ENCODE peak calls at places on chromosomes 12 and 14, in seven cellular contexts. Q, T, B, W, N, A and V are unnamed samples.

GRCh38 chr14:104975481-104976197 is 2.5 kb downstream of the AHNAK2 start:
- DNase-seq in B (no peak), A (no peak), W (peak), Q (no peak), T (no peak), N (no peak), V (peak)

GRCh38 chr12:124308741-124309140 is 13.8 kb downstream of the RFLNA start:
- DNase-seq in N (no peak), B (no peak), A (no peak), W (no peak), Q (no peak), T (no peak), V (no peak)

GRCh38 chr12:4293299-4293941 is 19.9 kb downstream of the CCND2 start:
- DNase-seq in B (no peak), N (no peak), Q (no peak), W (peak), A (no peak), T (no peak), V (no peak)

GRCh38 chr12:6146509-6146908 is 22.0 kb upstream of the VWF start:
- DNase-seq in B (no peak), W (no peak), T (no peak), A (no peak), Q (no peak), N (no peak), V (no peak)

GRCh38 chr12:20624718-20625117 is 70.4 kb upstream of the SLCO1C1 start:
- DNase-seq in Q (no peak), A (no peak), W (no peak), N (no peak), B (peak), T (peak), V (peak)

GRCh38 chr14:92646952-92647461 is 101.4 kb downstream of the LGMN start:
- DNase-seq in A (no peak), Q (no peak), B (peak), W (no peak), T (peak), N (no peak), V (no peak)

GRCh38 chr14:105028251-105028927 is 7.5 kb upstream of the CDCA4 start:
- DNase-seq in B (no peak), W (no peak), N (no peak), A (no peak), Q (no peak), T (no peak), V (no peak)

GRCh38 chr12:5478081-5478706 is 46.3 kb downstream of the NTF3 start:
- DNase-seq in B (no peak), Q (no peak), W (no peak), A (no peak), T (no peak), N (no peak), V (no peak)

GRCh38 chr14:100486025-100486828 is 101.0 kb downstream of the BEGAIN start:
- DNase-seq in W (peak), B (peak), A (no peak), T (peak), Q (peak), N (peak), V (peak)

GRCh38 chr12:116222358-116222757 is 55.1 kb downstream of the MED13L start:
- DNase-seq in B (peak), W (peak), N (no peak), Q (peak), T (peak), A (peak), V (no peak)

GRCh38 chr14:20035449-20035848 is 389 bp downstream of the OR4K13 start:
- DNase-seq in Q (no peak), N (no peak), A (no peak), B (no peak), W (no peak), T (no peak), V (no peak)

GRCh38 chr14:50714452-50715073 is 46.5 kb upstream of the SAV1 start:
- DNase-seq in T (peak), Q (no peak), N (peak), W (no peak), A (no peak), B (peak), V (no peak)

GRCh38 chr12:12582895-12583303 is 20.2 kb upstream of the DUSP16 start:
- DNase-seq in T (peak), A (no peak), B (no peak), W (peak), Q (no peak), N (no peak), V (no peak)

GRCh38 chr14:73741876-73742519 is 27.8 kb upstream of the PNMA1 start:
- DNase-seq in A (no peak), T (no peak), W (no peak), B (peak), Q (no peak), N (no peak), V (no peak)

GRCh38 chr12:39846971-39847661 is 227.5 kb upstream of the ABCD2 start:
- DNase-seq in T (no peak), Q (no peak), N (no peak), B (no peak), A (no peak), W (no peak), V (no peak)

GRCh38 chr12:55974308-55974724 is 438 bp downstream of the RAB5B start:
- DNase-seq in Q (peak), W (peak), B (peak), T (peak), N (peak), A (no peak), V (peak)

GRCh38 chr12:78651755-78652154 is 212.8 kb upstream of the SYT1 start:
- DNase-seq in T (no peak), N (no peak), W (no peak), Q (no peak), B (no peak), A (no peak), V (no peak)

GRCh38 chr14:85731198-85731597 is 201.3 kb downstream of the FLRT2 start:
- DNase-seq in W (no peak), B (no peak), A (no peak), T (peak), N (no peak), Q (no peak), V (no peak)

GRCh38 chr14:61750708-61751474 is 11.3 kb upstream of the SNAPC1 start:
- DNase-seq in W (peak), T (peak), B (peak), Q (peak), N (peak), A (peak), V (no peak)

GRCh38 chr12:120194226-120194533 is 335 bp downstream of the GCN1 start:
- DNase-seq in B (peak), Q (no peak), N (no peak), W (no peak), T (no peak), A (no peak), V (no peak)

GRCh38 chr14:43651896-43652295 is 855.2 kb downstream of the FSCB start:
- DNase-seq in B (no peak), A (no peak), W (no peak), N (peak), Q (no peak), T (no peak), V (no peak)

GRCh38 chr12:11496157-11496851 is 100.9 kb upstream of the PRB2 start:
- DNase-seq in Q (no peak), W (no peak), A (no peak), B (no peak), N (no peak), T (no peak), V (no peak)

GRCh38 chr12:106245767-106246166 is 2.1 kb downstream of the CKAP4 start:
- DNase-seq in N (no peak), B (peak), Q (peak), W (no peak), A (no peak), T (peak), V (no peak)

GRCh38 chr12:104454997-104455396 is 1.8 kb upstream of the CHST11 start:
- DNase-seq in A (no peak), B (peak), T (no peak), N (no peak), W (no peak), Q (no peak), V (no peak)

GRCh38 chr14:101177301-101178055 is 274.0 kb upstream of the RTL1 start:
- DNase-seq in B (no peak), W (no peak), Q (no peak), N (no peak), T (no peak), A (no peak), V (no peak)

GRCh38 chr12:80877706-80878384 is 59.9 kb downstream of the LIN7A start:
- DNase-seq in N (no peak), T (no peak), B (no peak), A (no peak), W (no peak), Q (no peak), V (no peak)

GRCh38 chr12:54141534-54142475 is 47.0 kb downstream of the SMUG1 start:
- DNase-seq in W (no peak), N (no peak), Q (no peak), T (peak), B (no peak), A (no peak), V (no peak)

GRCh38 chr12:68856510-68856909 is 48.5 kb downstream of the MDM2 start:
- DNase-seq in A (no peak), T (no peak), N (no peak), W (no peak), Q (no peak), B (no peak), V (no peak)

GRCh38 chr14:105092124-105092911 is 27.1 kb upstream of the GPR132 start:
- DNase-seq in W (no peak), Q (peak), B (no peak), N (no peak), A (no peak), T (peak), V (peak)

GRCh38 chr12:128920468-128920867 is 67.2 kb downstream of the GLT1D1 start:
- DNase-seq in B (no peak), Q (no peak), N (no peak), A (no peak), W (no peak), T (peak), V (no peak)

GRCh38 chr14:103401223-103402214 is 16.3 kb downstream of the MARK3 start:
- DNase-seq in B (peak), N (no peak), A (no peak), Q (no peak), T (peak), W (no peak), V (no peak)

GRCh38 chr14:53144244-53144643 is 8.9 kb downstream of the DDHD1 start:
- DNase-seq in W (no peak), A (no peak), B (no peak), T (peak), Q (no peak), N (no peak), V (no peak)

GRCh38 chr12:57230381-57231155 is 1.1 kb downstream of the SHMT2 start:
- DNase-seq in W (no peak), A (no peak), T (peak), B (no peak), Q (no peak), N (no peak), V (no peak)

GRCh38 chr12:6235499-6235898 is 35.3 kb downstream of the CD9 start:
- DNase-seq in B (peak), W (no peak), N (peak), T (no peak), Q (peak), A (no peak), V (no peak)

GRCh38 chr12:112843272-112843671 is 51.7 kb downstream of the RPH3A start:
- DNase-seq in B (no peak), W (no peak), T (no peak), A (no peak), N (no peak), Q (no peak), V (no peak)